ENCODE peak calls at places on chromosomes 13 and 19, in nine cellular contexts. Q is adrenal gland; O is GM23248; E is naive thymus-derived CD4-positive, alpha-beta T cell; G is right cardiac atrium; U is ascending aorta; J is heart right ventricle; D is PC-3; N is Peyer's patch. R is an unnamed sample. For H3K4me1 and H3K27me3, the result is how much of the 10 kb centered on the place peaks cover.

GRCh38 chr13:109729031-109729870 is 57.1 kb downstream of the IRS2 start:
- DNase-seq in Q (no peak), O (peak), E (no peak), G (no peak), U (no peak), J (no peak), D (no peak), N (no peak), R (no peak)

GRCh38 chr13:107864543-107865460 is 350.5 kb downstream of the LIG4 start:
- DNase-seq in Q (no peak), O (peak), E (no peak), G (no peak), U (no peak), J (peak), D (peak), N (no peak), R (no peak)

GRCh38 chr13:105920375-105920774 is 615.1 kb downstream of the EFNB2 start:
- DNase-seq in Q (no peak), O (peak), E (no peak), G (no peak), U (no peak), J (no peak), D (peak), N (no peak), R (no peak)

GRCh38 chr19:3474015-3474414 is 6.3 kb downstream of the SMIM24 start:
- DNase-seq in Q (no peak), O (no peak), E (no peak), G (no peak), U (no peak), J (no peak), D (no peak), N (peak), R (no peak)

GRCh38 chr13:47837906-47838305 is 163.2 kb downstream of the SUCLA2 start:
- DNase-seq in Q (no peak), O (no peak), E (no peak), G (no peak), U (no peak), J (no peak), D (no peak), N (no peak), R (no peak)

GRCh38 chr19:38394488-38394887 is 6.0 kb downstream of the SPRED3 start:
- DNase-seq in Q (no peak), O (peak), E (no peak), G (peak), U (no peak), J (no peak), D (no peak), N (peak), R (peak)

GRCh38 chr19:47729799-47730520 is 15.4 kb upstream of the NOP53 start:
- DNase-seq in Q (peak), O (peak), E (no peak), G (peak), U (no peak), J (peak), D (peak), N (no peak), R (no peak)

GRCh38 chr13:106078191-106078590 is 457.3 kb downstream of the EFNB2 start:
- DNase-seq in Q (no peak), O (no peak), E (no peak), G (no peak), U (no peak), J (no peak), D (no peak), N (no peak), R (no peak)

GRCh38 chr19:2355168-2356035 is 4.7 kb upstream of the TMPRSS9 start:
- DNase-seq in Q (peak), O (peak), E (no peak), G (no peak), U (no peak), J (no peak), D (no peak), N (no peak), R (no peak)

GRCh38 chr13:30564489-30564888 is 53.2 kb upstream of the USPL1 start:
- DNase-seq in Q (no peak), O (no peak), E (no peak), G (no peak), U (no peak), J (no peak), D (no peak), N (no peak), R (no peak)

GRCh38 chr13:101489635-101490034 is 37.2 kb downstream of the ITGBL1 start:
- DNase-seq in Q (no peak), O (peak), E (no peak), G (no peak), U (no peak), J (no peak), D (peak), N (no peak), R (no peak)

GRCh38 chr19:28703400-28703956 is 509.5 kb downstream of the UQCRFS1 start:
- DNase-seq in Q (no peak), O (peak), E (no peak), G (no peak), U (no peak), J (no peak), D (no peak), N (no peak), R (no peak)

GRCh38 chr13:94233401-94233800 is 246.1 kb downstream of the DCT start:
- DNase-seq in Q (peak), O (peak), E (no peak), G (no peak), U (no peak), J (peak), D (peak), N (no peak), R (no peak)

GRCh38 chr13:59480857-59481256 is 682.9 kb downstream of the DIAPH3 start:
- DNase-seq in Q (no peak), O (no peak), E (no peak), G (no peak), U (no peak), J (no peak), D (no peak), N (no peak), R (no peak)

GRCh38 chr13:72565893-72566292 is 161.5 kb downstream of the MZT1 start:
- DNase-seq in Q (no peak), O (peak), E (no peak), G (no peak), U (no peak), J (no peak), D (peak), N (no peak), R (no peak)

GRCh38 chr19:41327499-41328156 is 17.7 kb downstream of the CCDC97 start:
- DNase-seq in Q (peak), O (peak), E (peak), G (peak), U (no peak), J (peak), D (peak), N (peak), R (peak)

GRCh38 chr19:43438291-43439162 is 23.8 kb downstream of the TEX101 start:
- DNase-seq in Q (peak), O (peak), E (no peak), G (peak), U (no peak), J (peak), D (peak), N (peak), R (no peak)

GRCh38 chr19:45451181-45451849 is 16.5 kb upstream of the FOSB start:
- DNase-seq in Q (no peak), O (peak), E (no peak), G (peak), U (no peak), J (no peak), D (peak), N (peak), R (peak)

GRCh38 chr19:2454199-2454961 is 2.4 kb downstream of the LMNB2 start:
- DNase-seq in Q (no peak), O (no peak), E (no peak), G (no peak), U (no peak), J (no peak), D (no peak), N (no peak), R (no peak)

GRCh38 chr19:28044477-28044876 is 1168.5 kb downstream of the UQCRFS1 start:
- DNase-seq in Q (no peak), O (no peak), E (no peak), G (no peak), U (no peak), J (no peak), D (no peak), N (no peak), R (no peak)

GRCh38 chr19:1232231-1232637 is 5.6 kb downstream of the CBARP start:
- DNase-seq in Q (no peak), O (no peak), E (no peak), G (no peak), U (no peak), J (no peak), D (no peak), N (no peak), R (no peak)

GRCh38 chr19:53600217-53600616 is 31.6 kb upstream of the DPRX start:
- DNase-seq in Q (no peak), O (no peak), E (no peak), G (no peak), U (no peak), J (no peak), D (no peak), N (no peak), R (no peak)

GRCh38 chr19:12513531-12514061 is 29.0 kb upstream of the ZNF709 start:
- DNase-seq in Q (peak), O (no peak), E (no peak), G (peak), U (no peak), J (no peak), D (no peak), N (no peak), R (no peak)
- H3K4me3 ChIP-seq in Q (peak), O (no peak), E (no peak), G (no peak), U (no peak), J (no peak), D (no peak), N (no peak), R (no peak)

DNA sequence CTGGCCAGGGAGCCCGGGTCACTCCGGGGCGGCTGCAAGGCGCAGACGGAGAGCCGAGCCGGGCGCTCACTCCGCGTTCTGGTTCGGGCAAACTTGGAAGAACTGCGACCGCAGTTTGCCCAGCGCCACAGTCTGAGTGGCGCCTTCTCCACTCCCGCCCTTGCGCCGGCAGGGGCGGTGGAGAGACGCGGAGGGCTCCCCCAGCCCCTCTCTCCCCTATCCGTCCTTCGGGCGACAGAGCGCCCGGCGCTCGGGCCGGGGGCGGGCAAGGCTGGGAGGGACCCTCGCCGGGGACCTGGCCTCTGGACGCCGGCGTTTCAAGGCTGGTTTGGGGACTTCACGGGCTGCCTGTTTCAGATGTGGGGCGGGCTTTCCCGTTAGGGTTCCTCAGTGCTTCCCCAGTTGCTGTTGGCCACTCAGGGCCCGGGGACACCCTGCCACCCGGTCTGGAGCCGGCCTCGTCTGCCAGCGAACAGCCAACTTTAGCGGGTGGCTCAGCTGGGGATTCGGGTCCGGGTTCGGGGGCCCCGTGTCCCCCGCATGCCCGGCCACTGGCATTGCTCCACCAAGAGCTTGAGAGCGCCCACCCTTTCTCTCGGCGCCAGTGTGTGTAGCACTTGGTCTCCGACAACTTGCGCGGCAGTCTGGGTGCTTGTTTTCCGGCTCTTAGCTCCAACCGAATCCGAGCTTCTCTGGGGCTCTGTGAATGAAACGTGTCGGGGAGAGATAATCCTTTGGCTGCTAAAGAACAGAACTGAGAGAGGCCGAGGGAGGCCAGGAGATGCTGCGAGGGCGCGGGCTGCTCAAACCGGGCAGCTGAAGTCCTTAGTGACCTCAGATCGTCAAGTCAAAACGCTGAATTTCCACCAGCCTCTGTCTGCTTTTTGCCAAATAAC is 1.5 kb downstream of the GPC6 start:
- DNase-seq in Q (peak), O (peak), E (no peak), G (peak), U (no peak), J (peak), D (peak), N (no peak), R (no peak)
- H3K4me1 ChIP-seq in Q (under half), O (under half), E (under half), G (under half), U (under half), J (under half), D (under half), N (under half), R (under half)

GRCh38 chr19:13018037-13018914 is 23.0 kb downstream of the NFIX start:
- DNase-seq in Q (peak), O (peak), E (no peak), G (peak), U (no peak), J (peak), D (peak), N (no peak), R (no peak)

GRCh38 chr19:13015361-13016231 is 20.3 kb downstream of the NFIX start:
- DNase-seq in Q (no peak), O (peak), E (no peak), G (peak), U (no peak), J (no peak), D (peak), N (no peak), R (no peak)

GRCh38 chr19:13017306-13018036 is 22.2 kb downstream of the NFIX start:
- DNase-seq in Q (no peak), O (peak), E (no peak), G (peak), U (no peak), J (no peak), D (peak), N (no peak), R (no peak)

GRCh38 chr19:13016245-13016627 is 21.0 kb downstream of the NFIX start:
- DNase-seq in Q (no peak), O (no peak), E (no peak), G (peak), U (no peak), J (no peak), D (peak), N (no peak), R (no peak)

GRCh38 chr19:13016628-13017305 is 21.5 kb downstream of the NFIX start:
- DNase-seq in Q (no peak), O (peak), E (no peak), G (peak), U (no peak), J (no peak), D (peak), N (no peak), R (no peak)
- H3K27me3 ChIP-seq in Q (under half), O (under half), E (under half), G (under half), U (under half), J (under half), D (under half), N (under half), R (under half)

DNA sequence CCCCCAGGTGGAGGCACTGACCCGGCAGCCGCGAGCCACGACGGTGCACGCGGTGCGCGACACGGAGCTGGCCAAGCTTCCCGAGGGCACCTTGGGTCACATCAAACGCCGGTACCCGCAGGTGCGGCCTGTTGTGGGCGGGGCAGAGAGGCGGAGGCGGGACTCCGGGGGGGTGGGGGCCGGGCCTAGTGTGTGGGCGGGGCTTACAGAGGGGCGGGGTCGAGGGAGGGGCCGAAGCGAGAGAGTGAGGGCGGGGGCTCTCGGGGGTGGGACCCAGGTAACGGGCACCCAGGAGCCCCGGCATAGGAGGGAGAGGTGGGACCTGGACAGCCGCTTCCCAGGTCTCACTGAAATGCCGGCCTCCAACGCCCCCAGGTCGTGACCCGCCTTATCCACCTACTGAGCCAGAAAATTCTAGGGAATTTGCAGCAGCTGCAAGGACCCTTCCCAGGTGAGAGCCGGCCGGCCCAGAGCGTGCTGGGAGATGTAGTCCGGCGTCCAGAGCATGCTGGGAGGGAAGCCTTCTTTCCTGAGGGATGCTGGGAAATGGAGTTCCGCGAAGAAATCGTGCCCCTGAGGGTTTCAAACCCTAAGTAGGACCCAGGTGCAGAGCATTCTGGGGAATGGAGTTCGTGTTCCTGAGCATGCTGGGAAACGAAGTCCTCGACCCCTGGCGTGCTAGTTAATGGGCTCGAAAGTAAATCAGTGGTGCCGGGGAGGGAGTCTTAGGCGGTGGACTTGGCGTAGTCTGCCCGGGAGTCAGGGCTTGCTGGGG is 15.7 kb downstream of the PNPLA6 start:
- DNase-seq in Q (peak), O (peak), E (no peak), G (peak), U (no peak), J (peak), D (peak), N (peak), R (no peak)
- H3K4me3 ChIP-seq in Q (peak), O (no peak), E (no peak), G (peak), U (peak), J (peak), D (no peak), N (peak), R (no peak)

GRCh38 chr19:35209646-35210045 is 18.9 kb downstream of the FAM187B start:
- DNase-seq in Q (no peak), O (no peak), E (no peak), G (no peak), U (no peak), J (no peak), D (no peak), N (no peak), R (no peak)
- H3K4me1 ChIP-seq in Q (under half), O (under half), E (half or more), G (under half), U (under half), J (under half), D (under half), N (under half), R (half or more)